ENCODE peak calls at places on chromosome 1, in six cellular contexts. D is esophagus squamous epithelium, W is brain microvascular endothelial cell, N is fibroblast of lung, X is pancreas, H is Peyer's patch. K is an unnamed sample.

GRCh38 chr1:28248273-28249012 is 10.9 kb upstream of the SESN2 start:
- DNase-seq in X (peak; percentile 79), D (no peak), H (peak; percentile 82), W (peak; percentile 79), N (peak; percentile 68), K (peak; percentile 63)

GRCh38 chr1:11729498-11730428 is 6.2 kb upstream of the AGTRAP start:
- DNase-seq in W (no peak), X (no peak), D (no peak), N (peak; percentile 49), H (no peak), K (no peak)

GRCh38 chr1:4664095-4664494 is 9.7 kb downstream of the AJAP1 start:
- DNase-seq in N (no peak), D (no peak), W (no peak), X (no peak), H (no peak), K (no peak)

GRCh38 chr1:219928791-219929118 is 398 bp upstream of the SLC30A10 start:
- DNase-seq in W (no peak), D (no peak), N (no peak), X (no peak), H (no peak), K (no peak)

GRCh38 chr1:196873385-196873784 is 14.5 kb upstream of the CFHR4 start:
- DNase-seq in X (no peak), W (no peak), D (no peak), H (no peak), N (peak; percentile 52), K (no peak)

GRCh38 chr1:41387667-41388091 is 26.4 kb downstream of the FOXO6 start:
- DNase-seq in H (peak; percentile 74), X (peak; percentile 93), N (peak; percentile 74), W (peak; percentile 14), D (no peak), K (peak; percentile 38)

GRCh38 chr1:68217060-68217554 is 15.2 kb downstream of the WLS start:
- DNase-seq in X (no peak), H (no peak), N (peak; percentile 78), D (no peak), W (no peak), K (no peak)

GRCh38 chr1:24022611-24023359 is 42.7 kb upstream of the SRSF10 start:
- DNase-seq in N (peak; percentile 96), X (no peak), H (peak; percentile 64), W (peak; percentile 89), D (no peak), K (peak; percentile 82)

GRCh38 chr1:33743221-33743998 is 120.5 kb upstream of the HMGB4 start:
- DNase-seq in W (no peak), N (no peak), H (no peak), X (no peak), D (no peak), K (no peak)

GRCh38 chr1:113452921-113453770 is 62.8 kb downstream of the MAGI3 start:
- DNase-seq in W (peak; percentile 38), N (peak; percentile 41), D (no peak), H (no peak), X (no peak), K (peak; percentile 38)

GRCh38 chr1:183758913-183759312 is 46.0 kb upstream of the RGL1 start:
- DNase-seq in X (no peak), W (no peak), H (no peak), N (no peak), D (no peak), K (no peak)

GRCh38 chr1:66537718-66538117 is 3.8 kb downstream of the SGIP1 start:
- DNase-seq in H (no peak), N (no peak), X (no peak), W (no peak), D (no peak), K (no peak)

GRCh38 chr1:47137925-47138615 is 829 bp downstream of the CYP4A22 start:
- DNase-seq in H (no peak), X (no peak), N (no peak), W (no peak), D (no peak), K (no peak)

GRCh38 chr1:109256085-109256484 is 6.7 kb downstream of the CELSR2 start:
- DNase-seq in H (no peak), W (no peak), D (no peak), N (no peak), X (no peak), K (no peak)

GRCh38 chr1:57963545-57963944 is 539.7 kb upstream of the DAB1 start:
- DNase-seq in H (no peak), X (no peak), D (no peak), N (no peak), W (no peak), K (no peak)

DNA sequence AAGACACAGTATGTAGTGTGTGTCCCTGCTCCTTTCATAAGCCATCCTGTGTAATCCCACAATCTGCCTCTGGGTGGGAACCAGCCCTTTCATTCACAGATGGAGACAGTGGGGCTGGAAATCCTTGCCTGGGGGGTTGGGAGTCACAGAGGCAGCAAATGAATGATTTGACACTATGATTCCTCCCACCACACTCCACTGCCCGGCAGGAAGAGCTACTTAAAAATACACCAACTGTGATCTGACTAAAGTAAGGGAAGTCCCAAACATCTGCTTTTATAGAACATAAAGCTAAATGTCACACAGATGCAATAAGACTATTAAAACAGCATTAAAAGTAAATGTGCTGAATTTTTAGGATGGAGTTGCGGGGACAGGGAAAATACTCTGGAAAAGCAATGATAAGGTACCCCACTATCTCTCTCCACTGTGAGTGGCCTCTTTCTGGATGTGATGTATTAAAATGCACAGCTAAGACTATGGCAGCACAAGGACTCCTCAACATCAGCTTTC is 4.3 kb downstream of the PARP1 start:
- DNase-seq in D (no peak), N (peak; percentile 23), H (no peak), W (peak; percentile 34), X (no peak), K (peak; percentile 48)
- TF ChIP-seq CTCF in D (no peak), N (peak; percentile 43), H (no peak), W (peak; percentile 63), X (no peak), K (no peak)

DNA sequence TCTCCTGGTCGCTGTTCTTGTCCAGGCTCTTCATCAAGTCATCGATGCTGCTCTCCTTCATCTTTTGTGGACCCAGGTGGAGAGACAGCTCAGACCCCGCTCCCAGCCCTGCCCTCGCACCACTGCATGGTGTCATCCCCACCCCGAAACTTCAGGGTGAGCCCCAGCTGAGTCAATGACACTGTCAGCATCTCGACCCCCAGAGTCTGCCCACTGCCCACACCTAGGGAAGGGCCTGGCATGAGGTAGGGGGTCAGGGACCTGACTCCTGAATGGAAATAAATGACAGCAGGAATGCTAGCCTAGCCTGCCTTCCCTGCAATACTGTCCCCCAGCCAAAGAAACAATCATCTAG is 1.6 kb upstream of the S100A6 start:
- DNase-seq in H (peak; percentile 48), N (no peak), D (no peak), X (no peak), W (no peak), K (no peak)
- H3K27ac ChIP-seq in H (peak overlapping the region; percentile 96), N (no peak overlapping the region), D (peak overlapping the region; percentile 100), X (no peak overlapping the region), W (no peak overlapping the region), K (peak overlapping the region; percentile 99)

DNA sequence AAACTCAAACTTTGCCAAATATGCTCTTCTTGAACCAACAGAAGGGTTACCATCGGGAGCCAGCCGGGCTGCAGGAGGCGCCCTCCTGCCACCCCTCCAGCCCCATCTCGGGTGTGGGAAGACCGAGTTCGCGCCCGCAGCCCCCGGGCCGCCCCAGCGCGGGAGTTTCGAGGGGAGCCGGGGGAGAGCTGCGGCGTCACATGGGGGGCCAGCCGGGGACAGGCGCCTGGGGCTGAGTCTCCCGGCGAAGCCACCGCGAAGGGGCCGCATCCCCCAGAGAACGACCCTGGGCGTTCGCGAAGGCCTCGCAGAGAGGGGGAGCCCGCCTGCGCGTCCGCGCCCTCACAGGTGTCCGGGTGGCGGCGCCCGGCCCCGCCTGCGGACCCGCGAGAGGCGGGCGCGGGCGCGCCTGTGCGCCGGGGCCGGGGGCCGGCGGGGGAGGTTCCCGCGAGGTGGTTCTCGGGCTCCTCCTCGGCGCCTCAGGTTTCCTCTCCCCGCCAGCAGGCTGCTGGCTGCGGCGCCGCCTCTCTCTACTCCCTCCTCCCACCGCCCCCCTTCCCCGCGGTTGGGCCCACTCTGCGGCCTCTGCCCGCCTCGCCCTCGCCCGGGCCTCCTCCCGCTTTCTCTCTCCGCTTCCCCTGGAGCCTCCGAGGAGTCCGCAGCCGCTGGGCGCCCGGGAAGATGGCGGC is at the start of gene RAVER2:
- DNase-seq in H (peak; percentile 88), N (peak; percentile 77), X (peak; percentile 90), D (peak; percentile 6), W (peak; percentile 20), K (peak; percentile 58)
- TF ChIP-seq CTCF in H (peak; percentile 60), N (peak; percentile 54), X (no peak), D (peak; percentile 29), W (peak; percentile 61), K (peak; percentile 48)

GRCh38 chr1:172382406-172382805 is 38.1 kb upstream of the C1orf105 start:
- DNase-seq in N (no peak), H (no peak), W (no peak), D (no peak), X (no peak), K (no peak)

GRCh38 chr1:172381981-172382380 is 38.5 kb upstream of the C1orf105 start:
- DNase-seq in X (no peak), N (peak; percentile 24), H (no peak), D (no peak), W (no peak), K (no peak)

GRCh38 chr1:172378109-172378755 is 42.3 kb upstream of the C1orf105 start:
- DNase-seq in N (no peak), D (no peak), X (no peak), H (no peak), W (no peak), K (no peak)

GRCh38 chr1:172382949-172383348 is 37.5 kb upstream of the C1orf105 start:
- DNase-seq in N (no peak), D (no peak), W (no peak), X (no peak), H (no peak), K (no peak)

DNA sequence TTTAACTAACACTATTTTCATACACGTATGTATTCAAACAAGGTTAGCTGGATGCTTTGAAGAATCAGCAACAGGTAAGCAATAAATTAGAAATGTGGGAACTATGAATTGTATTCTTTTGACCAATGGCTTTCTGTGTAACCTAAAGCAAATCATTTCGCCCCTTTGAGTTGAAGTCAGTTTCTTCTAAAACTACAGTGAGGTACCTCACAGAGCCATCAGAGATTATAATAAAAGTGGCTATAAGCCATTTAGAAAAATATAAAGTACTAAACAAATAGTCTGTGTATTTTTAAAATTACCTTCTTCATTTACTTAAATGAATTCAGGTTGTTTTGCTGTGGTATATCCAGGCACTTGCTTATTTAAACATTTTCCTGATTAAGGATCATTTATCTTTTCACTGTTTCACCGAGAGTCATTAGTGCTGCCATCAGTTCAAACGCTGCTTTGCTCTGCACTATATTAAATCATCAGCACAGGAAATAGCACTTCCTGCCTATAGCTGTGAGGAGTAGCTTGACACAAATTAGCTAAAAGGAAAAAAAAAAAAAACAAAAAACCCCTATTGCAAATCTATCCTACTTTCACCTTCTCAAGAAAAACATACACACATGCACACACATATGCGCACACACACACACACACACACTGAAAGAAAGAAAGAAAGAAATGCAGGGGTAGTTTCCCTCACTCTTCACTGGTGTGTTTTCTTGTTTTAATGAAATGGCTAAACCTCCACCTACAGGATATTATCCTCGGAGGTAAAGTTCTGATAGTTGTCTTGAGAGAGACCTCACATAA is 39.8 kb upstream of the C1orf105 start:
- DNase-seq in W (no peak), H (no peak), X (no peak), N (peak; percentile 41), D (no peak), K (no peak)
- H3K27ac ChIP-seq in W (no peak overlapping the region), H (peak overlapping the region; percentile 66), X (no peak overlapping the region), N (no peak overlapping the region), D (no peak overlapping the region), K (no peak overlapping the region)

K was measured in RWPE1.